ENCODE peak calls at places on chromosomes 6 and 20, in five cellular contexts. S is neural crest cell, R is uterus, F is fibroblast of lung, W is foreskin fibroblast. D is an unnamed sample.

GRCh38 chr6:41618598-41618997 is 19.7 kb upstream of the MDFI start:
- DNase-seq in W (no peak), F (no peak), R (no peak), S (no peak), D (no peak)

GRCh38 chr6:16473184-16473907 is 235.0 kb downstream of the GMPR start:
- DNase-seq in F (no peak), R (no peak), S (no peak), W (no peak), D (no peak)

GRCh38 chr6:24504642-24505586 is 10.1 kb downstream of the ALDH5A1 start:
- DNase-seq in S (no peak), W (no peak), R (no peak), F (peak; percentile 13), D (no peak)

GRCh38 chr20:51176446-51176845 is 153.5 kb upstream of the KCNG1 start:
- DNase-seq in W (no peak), R (no peak), F (no peak), S (no peak), D (no peak)

GRCh38 chr6:153625089-153625488 is 414.0 kb upstream of the OPRM1 start:
- DNase-seq in S (no peak), W (no peak), R (no peak), F (peak; percentile 17), D (no peak)

GRCh38 chr20:50865114-50865513 is 66.1 kb downstream of the ADNP start:
- DNase-seq in W (no peak), R (no peak), S (no peak), F (no peak), D (no peak)

GRCh38 chr6:145898376-145898775 is 65.8 kb downstream of the SHPRH start:
- DNase-seq in S (no peak), W (no peak), R (no peak), F (no peak), D (no peak)

GRCh38 chr6:136235233-136235564 is 14.9 kb downstream of the MTFR2 start:
- DNase-seq in S (no peak), W (peak; percentile 42), F (peak; percentile 68), R (no peak), D (no peak)

GRCh38 chr20:50146732-50147662 is 6.5 kb downstream of the PEDS1 start:
- DNase-seq in F (peak; percentile 55), R (no peak), W (no peak), S (no peak), D (no peak)

GRCh38 chr20:53752971-53753879 is 159.6 kb upstream of the ZNF217 start:
- DNase-seq in R (no peak), W (no peak), F (peak; percentile 84), S (no peak), D (no peak)

GRCh38 chr6:142165227-142165626 is 18.2 kb downstream of the VTA1 start:
- DNase-seq in R (no peak), W (no peak), S (no peak), F (no peak), D (no peak)

GRCh38 chr6:39189915-39190544 is 39.2 kb downstream of the KCNK5 start:
- DNase-seq in W (no peak), F (no peak), R (no peak), S (peak; percentile 44), D (peak; percentile 34)

GRCh38 chr6:36504982-36505381 is 42.3 kb downstream of the STK38 start:
- DNase-seq in S (no peak), R (no peak), W (no peak), F (peak; percentile 41), D (no peak)

GRCh38 chr6:135250751-135251356 is 69.7 kb downstream of the MYB start:
- DNase-seq in S (no peak), F (no peak), R (no peak), W (no peak), D (no peak)

GRCh38 chr6:152952866-152953509 is 29.9 kb downstream of the FBXO5 start:
- DNase-seq in R (no peak), W (no peak), S (no peak), F (peak; percentile 35), D (no peak)

GRCh38 chr6:36358235-36358915 is 21.7 kb upstream of the BNIP5 start:
- DNase-seq in R (no peak), S (no peak), F (peak; percentile 87), W (no peak), D (no peak)

GRCh38 chr20:15333170-15333569 is 995.8 kb upstream of the FLRT3 start:
- DNase-seq in W (no peak), S (no peak), R (no peak), F (no peak), D (no peak)

GRCh38 chr6:92174398-92175073 is 1244.8 kb downstream of the EPHA7 start:
- DNase-seq in R (no peak), W (no peak), S (no peak), F (no peak), D (no peak)

GRCh38 chr6:22848121-22848520 is 278.8 kb downstream of the HDGFL1 start:
- DNase-seq in W (no peak), R (no peak), F (no peak), S (no peak), D (no peak)

GRCh38 chr20:57564951-57565642 is 4.2 kb downstream of the PCK1 start:
- DNase-seq in R (no peak), W (no peak), S (no peak), F (no peak), D (no peak)

DNA sequence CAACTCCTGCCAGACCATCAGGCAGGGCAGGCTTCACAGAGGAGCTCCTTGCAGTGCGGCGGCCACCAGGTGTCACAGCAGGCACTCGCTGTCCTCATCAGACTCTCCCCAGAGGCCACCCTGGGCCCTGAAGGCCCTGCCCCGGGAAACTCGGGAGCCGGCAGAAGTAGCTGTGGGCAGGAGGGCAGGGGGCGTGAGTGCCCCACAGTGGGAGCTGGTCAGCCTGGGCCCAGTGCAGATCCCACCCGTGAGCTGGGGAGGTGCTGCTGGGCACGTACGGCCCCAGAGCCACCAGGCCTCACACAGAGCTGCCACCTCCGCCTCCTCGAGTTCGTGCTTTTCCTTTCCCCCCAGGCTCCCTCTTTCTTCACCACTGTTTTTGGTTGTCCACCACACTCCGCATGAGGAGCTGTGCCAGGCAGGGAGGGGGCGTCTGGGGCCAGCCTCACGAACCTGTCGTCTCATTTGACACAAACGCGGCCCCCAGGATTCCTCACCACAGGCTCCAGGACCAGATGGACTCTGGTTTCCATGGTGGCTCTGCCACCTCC is 33.8 kb downstream of the FRMD1 start:
- DNase-seq in F (no peak), S (no peak), R (no peak), W (no peak), D (no peak)
- TF ChIP-seq CTCF in F (no peak), S (no peak), R (no peak), W (no peak), D (peak; percentile 25)

GRCh38 chr6:31187780-31188194 is 17.3 kb upstream of the POU5F1 start:
- DNase-seq in R (no peak), W (no peak), S (no peak), F (no peak), D (no peak)
- TF ChIP-seq CTCF in R (no peak), W (no peak), S (no peak), F (no peak), D (no peak)

GRCh38 chr20:45461225-45461624 is 8.3 kb upstream of the WFDC2 start:
- DNase-seq in F (no peak), R (no peak), S (no peak), W (no peak), D (no peak)

GRCh38 chr20:45463113-45463512 is 6.4 kb upstream of the WFDC2 start:
- DNase-seq in W (no peak), R (no peak), F (no peak), S (no peak), D (no peak)

GRCh38 chr20:45462711-45463110 is 6.8 kb upstream of the WFDC2 start:
- DNase-seq in S (no peak), F (no peak), W (no peak), R (no peak), D (no peak)

GRCh38 chr20:45456632-45457031 is 12.9 kb upstream of the WFDC2 start:
- DNase-seq in F (no peak), S (peak; percentile 29), W (no peak), R (no peak), D (no peak)

DNA sequence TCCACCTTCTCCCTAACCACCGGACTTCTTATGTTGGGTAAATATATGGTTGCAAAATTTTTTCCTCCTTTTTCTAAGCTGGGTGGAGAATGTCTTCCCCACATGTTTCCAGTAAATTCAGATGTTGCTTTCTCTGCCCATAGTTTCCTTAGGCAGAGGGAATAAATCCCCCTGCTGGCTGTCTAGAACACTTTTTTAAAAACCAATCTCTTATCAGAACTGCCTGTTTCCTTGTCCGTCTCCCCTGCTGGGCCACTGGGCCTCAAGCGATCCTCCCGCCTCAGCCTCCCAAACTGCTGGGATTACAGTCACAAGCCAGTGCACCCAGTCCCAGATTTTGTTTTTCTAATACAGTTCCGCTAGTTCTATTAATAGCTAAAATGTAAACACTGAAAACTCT is 9.9 kb upstream of the WFDC2 start:
- DNase-seq in F (no peak), S (no peak), W (no peak), R (no peak), D (no peak)
- TF ChIP-seq CTCF in F (peak; percentile 23), S (peak; percentile 50), W (peak; percentile 6), R (no peak), D (peak; percentile 40)

GRCh38 chr20:1245578-1245977 is 19.7 kb downstream of the RAD21L1 start:
- DNase-seq in F (no peak), R (no peak), W (no peak), S (no peak), D (no peak)
- TF ChIP-seq CTCF in F (no peak), R (no peak), W (no peak), S (no peak), D (no peak)